ENCODE peak calls at places on chromosomes 2 and 18, in seven cellular contexts. L, I, U, D, B, O and H are unnamed samples.

GRCh38 chr18:10166164-10166807 is 252.5 kb downstream of the VAPA start:
- DNase-seq in B (no peak), D (no peak), L (peak), O (no peak), U (no peak), I (no peak), H (no peak)

GRCh38 chr18:49892148-49892924 is 79.0 kb upstream of the ACAA2 start:
- DNase-seq in B (no peak), D (peak), L (peak), U (no peak), O (no peak), I (no peak), H (peak)

GRCh38 chr2:64203131-64204005 is 59.1 kb upstream of the PELI1 start:
- DNase-seq in I (no peak), O (no peak), D (no peak), L (no peak), U (no peak), B (no peak), H (peak)

GRCh38 chr2:1664698-1665097 is 79.6 kb downstream of the PXDN start:
- DNase-seq in D (no peak), L (peak), O (no peak), U (peak), I (no peak), B (no peak), H (no peak)

GRCh38 chr18:6757966-6758365 is 28.4 kb downstream of the ARHGAP28 start:
- DNase-seq in U (no peak), I (no peak), D (no peak), O (no peak), L (no peak), B (no peak), H (no peak)

GRCh38 chr2:171161425-171162289 is 964 bp upstream of the TLK1 start:
- DNase-seq in U (no peak), O (no peak), D (no peak), B (no peak), I (no peak), L (no peak), H (no peak)

GRCh38 chr2:227799202-227799601 is 14.4 kb upstream of the CCL20 start:
- DNase-seq in D (no peak), U (peak), O (no peak), L (no peak), I (no peak), B (no peak), H (no peak)

GRCh38 chr2:160227252-160227651 is 27.2 kb upstream of the ITGB6 start:
- DNase-seq in D (no peak), L (no peak), B (no peak), I (peak), U (no peak), O (no peak), H (peak)

GRCh38 chr2:231522418-231523180 is 7.6 kb downstream of the NMUR1 start:
- DNase-seq in I (peak), B (no peak), U (no peak), D (peak), O (peak), L (no peak), H (no peak)

GRCh38 chr2:121826036-121826435 is 70.6 kb downstream of the TSN start:
- DNase-seq in O (peak), U (no peak), B (no peak), I (peak), D (no peak), L (peak), H (no peak)

GRCh38 chr2:27501042-27501441 is 4.4 kb downstream of the GCKR start:
- DNase-seq in I (no peak), O (no peak), U (peak), L (no peak), B (no peak), D (no peak), H (no peak)

GRCh38 chr2:26363323-26363722 is 16.7 kb upstream of the ADGRF3 start:
- DNase-seq in U (no peak), D (no peak), L (no peak), B (no peak), O (peak), I (no peak), H (peak)

GRCh38 chr2:133142087-133142486 is 426.2 kb downstream of the NCKAP5 start:
- DNase-seq in O (no peak), U (no peak), B (no peak), L (no peak), D (no peak), I (no peak), H (no peak)

GRCh38 chr18:22457552-22457951 is 39.8 kb upstream of the CTAGE1 start:
- DNase-seq in B (no peak), L (no peak), I (no peak), U (no peak), O (no peak), D (no peak), H (no peak)

GRCh38 chr2:175600024-175600831 is 401.8 kb downstream of the LNPK start:
- DNase-seq in D (no peak), L (peak), O (no peak), B (no peak), U (no peak), I (peak), H (peak)

GRCh38 chr2:54587439-54588016 is 131.4 kb downstream of the SPTBN1 start:
- DNase-seq in U (no peak), O (no peak), I (no peak), B (no peak), L (no peak), D (no peak), H (no peak)

GRCh38 chr2:206611736-206612135 is 30.6 kb upstream of the FAM237A start:
- DNase-seq in U (no peak), B (no peak), D (no peak), O (no peak), L (no peak), I (no peak), H (no peak)

GRCh38 chr2:103667335-103667884 is 905.6 kb downstream of the TMEM182 start:
- DNase-seq in O (no peak), L (no peak), B (no peak), U (no peak), I (no peak), D (no peak), H (no peak)

GRCh38 chr18:3456686-3457069 is 6.7 kb downstream of the TGIF1 start:
- DNase-seq in B (no peak), D (no peak), L (no peak), I (no peak), O (no peak), U (no peak), H (no peak)

GRCh38 chr18:3454365-3455089 is 4.6 kb downstream of the TGIF1 start:
- DNase-seq in D (no peak), B (no peak), L (no peak), O (peak), U (no peak), I (peak), H (peak)

GRCh38 chr18:3453540-3454364 is 3.8 kb downstream of the TGIF1 start:
- DNase-seq in U (peak), I (peak), B (peak), O (peak), D (peak), L (peak), H (peak)

GRCh38 chr18:3455938-3456685 is 6.1 kb downstream of the TGIF1 start:
- DNase-seq in L (no peak), I (peak), O (peak), B (no peak), U (no peak), D (no peak), H (no peak)

GRCh38 chr18:3455090-3455640 is 5.2 kb downstream of the TGIF1 start:
- DNase-seq in D (no peak), O (no peak), U (no peak), L (no peak), I (no peak), B (no peak), H (no peak)
- TF ChIP-seq CTCF in D (no peak), O (no peak), U (no peak), L (no peak), I (no peak), B (peak), H (no peak)

GRCh38 chr2:182883451-182883850 is 17.0 kb upstream of the FRZB start:
- DNase-seq in U (no peak), B (no peak), L (no peak), O (peak), I (peak), D (no peak), H (peak)
- H3K4me3 ChIP-seq in U (no peak), B (no peak), L (no peak), O (no peak), I (no peak), D (no peak), H (no peak)

GRCh38 chr2:46926863-46927262 is 11.3 kb upstream of the MCFD2 start:
- DNase-seq in B (no peak), I (no peak), O (no peak), D (no peak), U (no peak), L (no peak), H (no peak)
- TF ChIP-seq CTCF in B (no peak), I (no peak), O (no peak), D (no peak), U (no peak), L (no peak), H (no peak)

DNA sequence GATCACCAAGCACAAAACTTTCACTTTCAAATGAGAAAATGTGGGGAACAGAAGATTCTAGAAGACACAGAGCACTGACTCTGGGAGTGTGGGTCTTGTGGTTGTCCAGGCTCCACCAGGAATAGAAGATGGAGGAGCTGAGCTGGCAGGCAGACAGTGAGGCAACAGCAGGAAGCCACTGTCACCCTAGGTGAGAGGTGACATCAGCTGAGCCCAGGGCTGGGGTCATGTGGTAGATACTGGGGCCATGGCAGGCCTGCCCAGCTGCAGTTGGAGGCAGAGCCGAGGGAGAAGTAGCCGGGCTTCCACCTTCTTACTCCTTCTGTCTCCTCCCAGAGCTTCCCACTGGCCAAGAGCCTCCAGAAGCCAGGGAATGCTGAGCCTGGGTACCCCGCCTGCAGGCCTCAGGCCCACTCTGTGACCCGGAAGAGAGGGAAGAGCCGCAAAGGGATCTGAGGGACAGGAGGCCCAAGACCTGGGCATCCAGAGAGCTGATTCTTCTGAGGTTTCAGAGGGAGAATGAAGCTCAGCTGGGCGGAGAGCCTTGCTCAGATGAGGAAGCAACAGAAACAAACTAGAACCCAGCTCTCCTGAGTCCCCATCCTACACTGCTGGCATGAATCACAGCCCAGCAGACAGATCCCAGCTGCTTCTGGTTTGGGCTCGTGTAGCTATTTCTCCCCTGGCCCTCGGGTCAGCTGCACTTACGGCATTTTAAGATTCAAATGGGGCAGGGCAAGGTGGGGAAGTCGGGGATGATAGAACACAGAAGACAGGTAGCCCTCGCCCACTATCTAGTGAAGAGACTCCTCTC is 39.8 kb upstream of the ASAP2 start:
- DNase-seq in D (no peak), L (no peak), U (no peak), I (no peak), O (peak), B (no peak), H (peak)
- H3K4me3 ChIP-seq in D (no peak), L (no peak), U (no peak), I (no peak), O (no peak), B (no peak), H (no peak)

GRCh38 chr2:15591692-15592463 is at the start of gene DDX1:
- DNase-seq in B (peak), D (peak), I (peak), O (peak), L (peak), U (peak), H (peak)
- TF ChIP-seq CTCF in B (peak), D (no peak), I (no peak), O (no peak), L (no peak), U (no peak), H (no peak)

GRCh38 chr2:233360771-233361176 is 6.5 kb downstream of the DGKD start:
- DNase-seq in B (no peak), U (no peak), I (no peak), D (no peak), O (no peak), L (peak), H (no peak)

GRCh38 chr2:233358335-233358734 is 4.0 kb downstream of the DGKD start:
- DNase-seq in B (no peak), I (peak), D (no peak), O (peak), L (no peak), U (no peak), H (no peak)

GRCh38 chr2:233356546-233357308 is 2.4 kb downstream of the DGKD start:
- DNase-seq in O (peak), L (peak), I (peak), U (no peak), D (peak), B (no peak), H (no peak)

GRCh38 chr2:233359823-233360222 is 5.5 kb downstream of the DGKD start:
- DNase-seq in O (no peak), B (no peak), I (no peak), D (no peak), U (no peak), L (peak), H (no peak)

DNA sequence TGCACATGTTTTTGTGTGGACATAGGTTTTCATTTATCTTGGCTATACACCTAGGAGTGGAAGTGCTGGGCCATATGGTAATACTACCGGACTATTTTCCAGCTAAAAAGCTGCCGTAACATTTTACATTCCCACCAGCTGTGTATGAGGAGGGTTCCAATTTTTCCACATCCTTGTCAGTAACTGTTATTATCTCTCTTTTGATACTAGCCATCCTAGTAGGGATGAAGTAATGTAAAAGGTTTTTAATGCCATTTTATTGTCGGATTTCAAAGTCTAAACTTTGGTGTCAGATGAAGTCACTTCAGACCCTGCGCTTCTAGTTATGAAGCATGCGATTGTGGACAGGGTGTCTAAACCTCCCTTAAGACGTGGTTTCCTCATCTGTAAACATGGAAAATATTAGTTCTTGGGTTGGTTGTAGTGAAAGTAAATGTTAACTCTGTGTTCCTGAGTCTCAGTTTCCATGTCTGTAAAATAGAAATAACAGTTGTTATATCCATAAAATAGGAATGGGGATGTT is 4.6 kb downstream of the DGKD start:
- DNase-seq in I (no peak), L (no peak), D (no peak), O (no peak), B (no peak), U (no peak), H (no peak)
- H3K4me3 ChIP-seq in I (no peak), L (no peak), D (no peak), O (no peak), B (no peak), U (no peak), H (no peak)